ENCODE peak calls at places on chromosomes 6 and 20, in six cellular contexts. U, N, K, Z, O and S are unnamed samples.

GRCh38 chr6:151722342-151722741 is 85.1 kb upstream of the ESR1 start:
- DNase-seq in U (no peak), N (no peak), K (no peak), Z (no peak), O (no peak), S (no peak)

GRCh38 chr20:25276533-25277050 is 28.7 kb downstream of the PYGB start:
- DNase-seq in U (no peak), N (no peak), K (no peak), Z (no peak), O (no peak), S (no peak)

GRCh38 chr6:73461537-73462350 is at the start of gene MTO1:
- DNase-seq in U (peak; percentile 95), N (peak; percentile 67), K (peak; percentile 96), Z (peak; percentile 92), O (peak; percentile 84), S (peak; percentile 60)

GRCh38 chr6:33217246-33217645 is 8.9 kb downstream of the RING1 start:
- DNase-seq in U (no peak), N (no peak), K (no peak), Z (no peak), O (no peak), S (no peak)

GRCh38 chr6:14867807-14868206 is 378.1 kb upstream of the JARID2 start:
- DNase-seq in U (no peak), N (no peak), K (no peak), Z (no peak), O (no peak), S (no peak)

GRCh38 chr6:137233561-137234504 is 14.6 kb upstream of the IFNGR1 start:
- DNase-seq in U (peak; percentile 71), N (no peak), K (peak; percentile 45), Z (no peak), O (no peak), S (no peak)

GRCh38 chr20:52493177-52493711 is 301.7 kb upstream of the ZFP64 start:
- DNase-seq in U (peak; percentile 8), N (peak; percentile 16), K (no peak), Z (no peak), O (no peak), S (no peak)

GRCh38 chr20:13302647-13303425 is 81.8 kb downstream of the ISM1 start:
- DNase-seq in U (peak; percentile 52), N (peak; percentile 26), K (peak; percentile 49), Z (no peak), O (peak; percentile 14), S (no peak)

GRCh38 chr6:658244-658643 is 1.3 kb upstream of the HUS1B start:
- DNase-seq in U (peak; percentile 47), N (no peak), K (no peak), Z (no peak), O (no peak), S (no peak)

GRCh38 chr6:43402819-43403218 is 24.5 kb upstream of the ABCC10 start:
- DNase-seq in U (no peak), N (no peak), K (no peak), Z (no peak), O (no peak), S (no peak)

GRCh38 chr20:41275181-41275793 is 42.2 kb downstream of the ZHX3 start:
- DNase-seq in U (peak; percentile 90), N (no peak), K (no peak), Z (no peak), O (no peak), S (no peak)

GRCh38 chr6:12243169-12243568 is 47.0 kb upstream of the EDN1 start:
- DNase-seq in U (no peak), N (no peak), K (no peak), Z (no peak), O (no peak), S (no peak)

GRCh38 chr6:109284675-109285074 is 97.6 kb downstream of the CD164 start:
- DNase-seq in U (no peak), N (no peak), K (no peak), Z (no peak), O (no peak), S (no peak)

GRCh38 chr20:11921326-11921725 is 3.6 kb downstream of the BTBD3 start:
- DNase-seq in U (no peak), N (no peak), K (no peak), Z (no peak), O (peak; percentile 22), S (no peak)

GRCh38 chr6:31175961-31176360 is 5.5 kb upstream of the POU5F1 start:
- DNase-seq in U (peak; percentile 52), N (no peak), K (no peak), Z (no peak), O (no peak), S (no peak)

GRCh38 chr6:39341352-39341751 is 18.9 kb upstream of the KCNK16 start:
- DNase-seq in U (no peak), N (no peak), K (no peak), Z (no peak), O (no peak), S (no peak)

GRCh38 chr6:146890172-146890571 is 291.4 kb downstream of the ADGB start:
- DNase-seq in U (no peak), N (no peak), K (no peak), Z (no peak), O (no peak), S (no peak)

GRCh38 chr6:17393335-17394191 is at the start of gene CAP2:
- DNase-seq in U (peak; percentile 71), N (peak; percentile 37), K (peak; percentile 59), Z (peak; percentile 88), O (peak; percentile 55), S (peak; percentile 75)

GRCh38 chr6:89350281-89351037 is 2.1 kb downstream of the UBE2J1 start:
- DNase-seq in U (no peak), N (no peak), K (no peak), Z (no peak), O (no peak), S (no peak)

GRCh38 chr6:4637691-4638433 is 138.3 kb upstream of the CDYL start:
- DNase-seq in U (peak; percentile 67), N (no peak), K (no peak), Z (no peak), O (no peak), S (no peak)

GRCh38 chr6:98547634-98548033 is 286.7 kb upstream of the POU3F2 start:
- DNase-seq in U (no peak), N (no peak), K (no peak), Z (no peak), O (no peak), S (no peak)